ENCODE peak calls at places on chromosomes 11 and 22, in ten cellular contexts. One of them, this sample, is unnamed.

GRCh38 chr22:36733271-36733670 is 29.7 kb upstream of the CACNG2 start:
- DNase-seq in hepatocyte: no peak
- DNase-seq in GM23248: no peak
- DNase-seq in neural progenitor cell: no peak
- DNase-seq in IMR-90: no peak
- DNase-seq in PC-3: no peak
- DNase-seq in MM.1S: no peak
- DNase-seq in mesenchymal stem cell: no peak
- DNase-seq in GM23338: no peak
- DNase-seq in endothelial cell of umbilical vein: no peak
- DNase-seq in this sample: no peak

GRCh38 chr22:40709752-40710413 is 30.6 kb downstream of the MCHR1 start:
- DNase-seq in hepatocyte: peak; percentile 36
- DNase-seq in GM23248: peak; percentile 23
- DNase-seq in neural progenitor cell: no peak
- DNase-seq in IMR-90: peak; percentile 84
- DNase-seq in PC-3: no peak
- DNase-seq in MM.1S: no peak
- DNase-seq in mesenchymal stem cell: peak; percentile 82
- DNase-seq in GM23338: peak; percentile 58
- DNase-seq in endothelial cell of umbilical vein: no peak
- DNase-seq in this sample: no peak

GRCh38 chr22:49475253-49475652 is 352.4 kb downstream of the BRD1 start:
- DNase-seq in hepatocyte: no peak
- DNase-seq in GM23248: no peak
- DNase-seq in neural progenitor cell: no peak
- DNase-seq in IMR-90: no peak
- DNase-seq in PC-3: peak; percentile 5
- DNase-seq in MM.1S: no peak
- DNase-seq in mesenchymal stem cell: no peak
- DNase-seq in GM23338: no peak
- DNase-seq in endothelial cell of umbilical vein: no peak
- DNase-seq in this sample: no peak

GRCh38 chr11:33045551-33046255 is 6.3 kb downstream of the TCP11L1 start:
- DNase-seq in hepatocyte: no peak
- DNase-seq in GM23248: peak; percentile 36
- DNase-seq in neural progenitor cell: no peak
- DNase-seq in IMR-90: no peak
- DNase-seq in PC-3: peak; percentile 83
- DNase-seq in MM.1S: no peak
- DNase-seq in mesenchymal stem cell: no peak
- DNase-seq in GM23338: no peak
- DNase-seq in endothelial cell of umbilical vein: no peak
- DNase-seq in this sample: no peak

GRCh38 chr11:57269580-57270021 is 32.6 kb upstream of the APLNR start:
- DNase-seq in hepatocyte: no peak
- DNase-seq in GM23248: no peak
- DNase-seq in neural progenitor cell: no peak
- DNase-seq in IMR-90: no peak
- DNase-seq in PC-3: no peak
- DNase-seq in MM.1S: no peak
- DNase-seq in mesenchymal stem cell: no peak
- DNase-seq in GM23338: no peak
- DNase-seq in endothelial cell of umbilical vein: peak; percentile 74
- DNase-seq in this sample: no peak

GRCh38 chr11:118219244-118219643 is 5.6 kb downstream of the JAML start:
- DNase-seq in hepatocyte: no peak
- DNase-seq in GM23248: no peak
- DNase-seq in neural progenitor cell: no peak
- DNase-seq in IMR-90: no peak
- DNase-seq in PC-3: no peak
- DNase-seq in MM.1S: no peak
- DNase-seq in mesenchymal stem cell: no peak
- DNase-seq in GM23338: no peak
- DNase-seq in endothelial cell of umbilical vein: no peak
- DNase-seq in this sample: no peak

GRCh38 chr11:66419825-66420224 is 1.0 kb upstream of the NPAS4 start:
- DNase-seq in hepatocyte: no peak
- DNase-seq in GM23248: no peak
- DNase-seq in neural progenitor cell: peak; percentile 85
- DNase-seq in IMR-90: no peak
- DNase-seq in PC-3: no peak
- DNase-seq in MM.1S: no peak
- DNase-seq in mesenchymal stem cell: no peak
- DNase-seq in GM23338: peak; percentile 81
- DNase-seq in endothelial cell of umbilical vein: no peak
- DNase-seq in this sample: no peak

GRCh38 chr22:18104566-18104965 is 6.0 kb upstream of the TUBA8 start:
- DNase-seq in hepatocyte: no peak
- DNase-seq in GM23248: peak; percentile 72
- DNase-seq in neural progenitor cell: no peak
- DNase-seq in IMR-90: peak; percentile 26
- DNase-seq in PC-3: no peak
- DNase-seq in MM.1S: no peak
- DNase-seq in mesenchymal stem cell: peak; percentile 45
- DNase-seq in GM23338: no peak
- DNase-seq in endothelial cell of umbilical vein: no peak
- DNase-seq in this sample: peak; percentile 95

GRCh38 chr11:23924226-23924625 is 572.6 kb upstream of the LUZP2 start:
- DNase-seq in hepatocyte: no peak
- DNase-seq in GM23248: no peak
- DNase-seq in neural progenitor cell: peak; percentile 2
- DNase-seq in IMR-90: no peak
- DNase-seq in PC-3: no peak
- DNase-seq in MM.1S: peak; percentile 71
- DNase-seq in mesenchymal stem cell: no peak
- DNase-seq in GM23338: peak; percentile 20
- DNase-seq in endothelial cell of umbilical vein: no peak
- DNase-seq in this sample: no peak

DNA sequence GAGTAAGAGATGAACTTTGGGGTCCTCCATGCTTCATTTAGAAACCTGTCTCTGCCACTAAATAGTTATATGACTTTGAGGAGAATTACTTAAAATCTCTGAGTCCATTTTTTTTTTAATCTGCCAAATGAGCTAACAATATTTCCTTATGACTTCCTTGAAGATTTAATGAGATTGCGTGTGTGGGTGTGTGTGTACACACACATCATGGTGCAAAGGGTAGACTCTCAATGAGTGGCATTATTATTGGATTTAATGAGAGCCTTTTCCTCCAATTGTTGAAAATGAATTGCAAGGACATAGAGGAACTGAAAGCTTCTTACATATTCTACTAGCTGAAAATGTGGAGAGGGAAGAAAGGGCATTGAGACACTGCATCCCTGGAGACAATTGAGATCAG is 573.5 kb upstream of the LUZP2 start:
- DNase-seq in hepatocyte: no peak
- DNase-seq in GM23248: no peak
- DNase-seq in neural progenitor cell: no peak
- DNase-seq in IMR-90: no peak
- DNase-seq in PC-3: no peak
- DNase-seq in MM.1S: no peak
- DNase-seq in mesenchymal stem cell: no peak
- DNase-seq in GM23338: no peak
- DNase-seq in endothelial cell of umbilical vein: peak; percentile 42
- DNase-seq in this sample: no peak
- H3K4me2 ChIP-seq in hepatocyte: no peak overlapping the region
- H3K4me2 ChIP-seq in GM23248: no peak overlapping the region
- H3K4me2 ChIP-seq in neural progenitor cell: no peak overlapping the region
- H3K4me2 ChIP-seq in IMR-90: no peak overlapping the region
- H3K4me2 ChIP-seq in PC-3: no peak overlapping the region
- H3K4me2 ChIP-seq in MM.1S: no peak overlapping the region
- H3K4me2 ChIP-seq in mesenchymal stem cell: no peak overlapping the region
- H3K4me2 ChIP-seq in GM23338: no peak overlapping the region
- H3K4me2 ChIP-seq in endothelial cell of umbilical vein: no peak overlapping the region
- H3K4me2 ChIP-seq in this sample: no peak overlapping the region

GRCh38 chr11:26834601-26835000 is 112.7 kb upstream of the SLC5A12 start:
- DNase-seq in hepatocyte: no peak
- DNase-seq in GM23248: no peak
- DNase-seq in neural progenitor cell: no peak
- DNase-seq in IMR-90: no peak
- DNase-seq in PC-3: no peak
- DNase-seq in MM.1S: no peak
- DNase-seq in mesenchymal stem cell: no peak
- DNase-seq in GM23338: no peak
- DNase-seq in endothelial cell of umbilical vein: no peak
- DNase-seq in this sample: no peak

GRCh38 chr11:26841818-26842457 is 120.1 kb upstream of the SLC5A12 start:
- DNase-seq in hepatocyte: peak; percentile 8
- DNase-seq in GM23248: peak; percentile 86
- DNase-seq in neural progenitor cell: no peak
- DNase-seq in IMR-90: peak; percentile 60
- DNase-seq in PC-3: no peak
- DNase-seq in MM.1S: no peak
- DNase-seq in mesenchymal stem cell: peak; percentile 64
- DNase-seq in GM23338: no peak
- DNase-seq in endothelial cell of umbilical vein: no peak
- DNase-seq in this sample: peak; percentile 2

GRCh38 chr11:26842458-26842841 is 120.6 kb upstream of the SLC5A12 start:
- DNase-seq in hepatocyte: peak; percentile 18
- DNase-seq in GM23248: peak; percentile 64
- DNase-seq in neural progenitor cell: no peak
- DNase-seq in IMR-90: peak; percentile 8
- DNase-seq in PC-3: no peak
- DNase-seq in MM.1S: no peak
- DNase-seq in mesenchymal stem cell: no peak
- DNase-seq in GM23338: no peak
- DNase-seq in endothelial cell of umbilical vein: no peak
- DNase-seq in this sample: no peak

GRCh38 chr11:26839911-26840705 is 118.2 kb upstream of the SLC5A12 start:
- DNase-seq in hepatocyte: no peak
- DNase-seq in GM23248: no peak
- DNase-seq in neural progenitor cell: no peak
- DNase-seq in IMR-90: no peak
- DNase-seq in PC-3: no peak
- DNase-seq in MM.1S: no peak
- DNase-seq in mesenchymal stem cell: no peak
- DNase-seq in GM23338: no peak
- DNase-seq in endothelial cell of umbilical vein: no peak
- DNase-seq in this sample: no peak

DNA sequence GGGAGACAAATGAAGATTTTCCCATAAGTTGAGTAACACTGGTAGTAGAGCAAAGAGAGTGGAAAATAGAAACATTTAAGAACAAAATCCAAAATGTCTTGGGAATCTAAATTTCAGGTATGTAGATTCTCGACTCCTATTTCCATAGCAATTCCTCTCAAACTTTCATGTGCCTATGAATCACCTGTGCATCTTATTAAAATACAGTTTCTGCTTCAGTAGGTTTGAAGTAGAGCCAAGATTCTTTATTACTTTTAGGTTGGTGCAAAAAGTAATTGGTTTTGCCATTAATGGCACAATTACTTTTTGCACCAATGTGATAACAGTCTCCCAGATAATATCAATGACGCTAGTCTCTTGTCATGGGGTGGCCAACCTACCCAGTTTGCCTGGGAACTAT is 115.3 kb upstream of the SLC5A12 start:
- DNase-seq in hepatocyte: no peak
- DNase-seq in GM23248: no peak
- DNase-seq in neural progenitor cell: no peak
- DNase-seq in IMR-90: no peak
- DNase-seq in PC-3: no peak
- DNase-seq in MM.1S: no peak
- DNase-seq in mesenchymal stem cell: no peak
- DNase-seq in GM23338: no peak
- DNase-seq in endothelial cell of umbilical vein: no peak
- DNase-seq in this sample: no peak
- H3K4me2 ChIP-seq in hepatocyte: no peak overlapping the region
- H3K4me2 ChIP-seq in GM23248: no peak overlapping the region
- H3K4me2 ChIP-seq in neural progenitor cell: no peak overlapping the region
- H3K4me2 ChIP-seq in IMR-90: no peak overlapping the region
- H3K4me2 ChIP-seq in PC-3: no peak overlapping the region
- H3K4me2 ChIP-seq in MM.1S: no peak overlapping the region
- H3K4me2 ChIP-seq in mesenchymal stem cell: no peak overlapping the region
- H3K4me2 ChIP-seq in GM23338: no peak overlapping the region
- H3K4me2 ChIP-seq in endothelial cell of umbilical vein: no peak overlapping the region
- H3K4me2 ChIP-seq in this sample: no peak overlapping the region

GRCh38 chr11:28086569-28086968 is 21.4 kb downstream of the KIF18A start:
- DNase-seq in hepatocyte: no peak
- DNase-seq in GM23248: peak; percentile 83
- DNase-seq in neural progenitor cell: no peak
- DNase-seq in IMR-90: peak; percentile 92
- DNase-seq in PC-3: peak; percentile 80
- DNase-seq in MM.1S: no peak
- DNase-seq in mesenchymal stem cell: peak; percentile 55
- DNase-seq in GM23338: no peak
- DNase-seq in endothelial cell of umbilical vein: peak; percentile 36
- DNase-seq in this sample: no peak

GRCh38 chr11:28077524-28077923 is 30.4 kb downstream of the KIF18A start:
- DNase-seq in hepatocyte: no peak
- DNase-seq in GM23248: no peak
- DNase-seq in neural progenitor cell: no peak
- DNase-seq in IMR-90: no peak
- DNase-seq in PC-3: no peak
- DNase-seq in MM.1S: no peak
- DNase-seq in mesenchymal stem cell: no peak
- DNase-seq in GM23338: no peak
- DNase-seq in endothelial cell of umbilical vein: no peak
- DNase-seq in this sample: no peak

DNA sequence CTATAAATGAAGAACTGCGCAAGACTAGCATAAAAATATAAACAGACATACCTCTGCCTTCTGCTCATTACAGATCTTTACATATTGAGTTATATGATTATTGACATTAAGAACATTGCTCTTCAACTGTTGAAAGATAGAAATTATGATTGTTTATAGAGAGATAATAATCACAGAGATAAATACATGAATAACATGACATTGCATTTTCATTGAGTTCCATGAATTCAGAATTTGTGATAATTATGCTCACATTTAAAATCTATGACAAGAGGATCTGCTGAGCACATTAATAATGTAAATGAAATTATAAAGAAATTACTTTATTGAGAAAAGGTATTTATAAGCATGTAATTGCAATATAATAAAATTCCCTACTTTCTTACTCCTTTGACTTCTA is 24.8 kb downstream of the KIF18A start:
- DNase-seq in hepatocyte: no peak
- DNase-seq in GM23248: no peak
- DNase-seq in neural progenitor cell: no peak
- DNase-seq in IMR-90: no peak
- DNase-seq in PC-3: no peak
- DNase-seq in MM.1S: no peak
- DNase-seq in mesenchymal stem cell: no peak
- DNase-seq in GM23338: no peak
- DNase-seq in endothelial cell of umbilical vein: no peak
- DNase-seq in this sample: no peak
- H3K4me2 ChIP-seq in hepatocyte: no peak overlapping the region
- H3K4me2 ChIP-seq in GM23248: no peak overlapping the region
- H3K4me2 ChIP-seq in neural progenitor cell: no peak overlapping the region
- H3K4me2 ChIP-seq in IMR-90: no peak overlapping the region
- H3K4me2 ChIP-seq in PC-3: no peak overlapping the region
- H3K4me2 ChIP-seq in MM.1S: peak overlapping the region; percentile 9
- H3K4me2 ChIP-seq in mesenchymal stem cell: no peak overlapping the region
- H3K4me2 ChIP-seq in GM23338: no peak overlapping the region
- H3K4me2 ChIP-seq in endothelial cell of umbilical vein: no peak overlapping the region
- H3K4me2 ChIP-seq in this sample: no peak overlapping the region

DNA sequence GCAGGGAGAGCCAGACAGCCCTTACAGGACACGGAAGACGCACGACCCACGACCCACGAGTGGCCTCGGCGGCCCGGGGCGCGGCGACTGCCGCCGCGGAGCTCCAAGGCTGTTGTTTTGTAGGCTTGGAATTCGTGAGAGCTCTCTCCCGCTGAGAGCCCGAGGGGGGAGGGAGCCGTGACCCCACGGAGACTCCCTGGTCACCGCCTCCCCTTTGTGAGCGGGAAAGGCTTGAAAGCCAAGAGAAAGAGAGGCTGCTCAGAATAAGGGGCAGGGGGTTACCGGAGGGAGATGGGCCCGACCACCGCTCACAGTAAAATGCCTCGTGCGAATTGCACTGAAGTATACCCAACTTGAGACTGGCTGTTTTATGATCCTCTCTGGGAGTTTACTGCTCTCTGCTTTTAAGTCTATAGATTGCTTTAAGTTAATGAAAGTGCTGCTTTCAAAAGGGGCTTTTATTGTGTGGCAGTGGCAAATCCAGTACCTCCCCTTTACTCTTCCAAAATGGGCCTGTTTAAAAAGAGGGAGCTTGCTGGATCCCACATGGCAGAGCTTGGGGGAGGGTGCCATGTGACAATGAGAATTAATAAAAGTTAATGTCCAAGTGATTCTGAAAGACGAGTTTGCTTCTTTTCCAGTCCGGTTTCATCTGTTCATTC is 2.9 kb downstream of the PKNOX2 start:
- DNase-seq in hepatocyte: peak; percentile 46
- DNase-seq in GM23248: no peak
- DNase-seq in neural progenitor cell: peak; percentile 87
- DNase-seq in IMR-90: peak; percentile 25
- DNase-seq in PC-3: no peak
- DNase-seq in MM.1S: no peak
- DNase-seq in mesenchymal stem cell: peak; percentile 69
- DNase-seq in GM23338: peak; percentile 76
- DNase-seq in endothelial cell of umbilical vein: no peak
- DNase-seq in this sample: no peak
- H3K4me2 ChIP-seq in hepatocyte: peak overlapping the region; percentile 97
- H3K4me2 ChIP-seq in GM23248: no peak overlapping the region
- H3K4me2 ChIP-seq in neural progenitor cell: peak overlapping the region; percentile 95
- H3K4me2 ChIP-seq in IMR-90: peak overlapping the region; percentile 61
- H3K4me2 ChIP-seq in PC-3: no peak overlapping the region
- H3K4me2 ChIP-seq in MM.1S: no peak overlapping the region
- H3K4me2 ChIP-seq in mesenchymal stem cell: peak overlapping the region; percentile 82
- H3K4me2 ChIP-seq in GM23338: peak overlapping the region; percentile 97
- H3K4me2 ChIP-seq in endothelial cell of umbilical vein: no peak overlapping the region
- H3K4me2 ChIP-seq in this sample: no peak overlapping the region

This sample was measured in osteoblast.